ENCODE peak calls at places on chromosomes 2 and 18, in nine cellular contexts. B is RWPE1, Q is heart right ventricle, O is left ventricle myocardium inferior, H is breast epithelium, U is epithelial cell of proximal tubule, L is OCI-LY7, C is A549, A is mammary epithelial cell. N is an unnamed sample.

GRCh38 chr2:65103013-65103720 is 26.7 kb downstream of the RAB1A start:
- DNase-seq in O (no peak), A (no peak), U (no peak), L (no peak), C (no peak), H (no peak), B (no peak), Q (no peak), N (no peak)

GRCh38 chr2:121519732-121520640 is 10.7 kb upstream of the RNU4ATAC start:
- DNase-seq in U (no peak), B (no peak), C (no peak), H (no peak), A (peak; percentile 75), O (no peak), L (no peak), Q (no peak), N (no peak)

GRCh38 chr2:114274957-114275356 is 167.5 kb upstream of the DPP10 start:
- DNase-seq in L (no peak), Q (no peak), O (no peak), H (no peak), C (no peak), A (no peak), B (no peak), U (no peak), N (no peak)

GRCh38 chr18:26190506-26190905 is 35.7 kb upstream of the TAF4B start:
- DNase-seq in A (no peak), O (no peak), L (peak; percentile 94), U (no peak), C (no peak), Q (no peak), H (no peak), B (no peak), N (no peak)

GRCh38 chr2:99682280-99683060 is 192.7 kb upstream of the REV1 start:
- DNase-seq in O (no peak), C (no peak), L (no peak), A (no peak), U (no peak), Q (no peak), B (no peak), H (no peak), N (no peak)

GRCh38 chr2:227456141-227456540 is 15.8 kb upstream of the AGFG1 start:
- DNase-seq in C (no peak), Q (no peak), H (no peak), L (no peak), O (no peak), B (no peak), A (no peak), U (no peak), N (no peak)

GRCh38 chr2:236833501-236834186 is 252.0 kb upstream of the COPS8 start:
- DNase-seq in L (no peak), H (no peak), U (peak; percentile 50), A (peak; percentile 82), O (no peak), C (no peak), Q (no peak), B (peak; percentile 20), N (no peak)

GRCh38 chr2:136058951-136059530 is 58.9 kb downstream of the CXCR4 start:
- DNase-seq in L (peak; percentile 59), Q (no peak), B (no peak), C (no peak), A (no peak), U (no peak), H (no peak), O (no peak), N (no peak)

GRCh38 chr2:174699993-174700766 is 64.1 kb downstream of the CHRNA1 start:
- DNase-seq in B (peak; percentile 58), U (no peak), A (peak; percentile 26), H (no peak), L (peak; percentile 64), Q (no peak), O (no peak), C (peak; percentile 65), N (no peak)

GRCh38 chr2:65096948-65097347 is 33.0 kb downstream of the RAB1A start:
- DNase-seq in U (no peak), O (no peak), C (no peak), A (peak; percentile 6), Q (no peak), L (no peak), H (no peak), B (no peak), N (no peak)

GRCh38 chr2:173851256-173851655 is 113.9 kb downstream of the SP3 start:
- DNase-seq in U (no peak), L (no peak), O (peak; percentile 45), B (no peak), A (no peak), H (no peak), Q (peak; percentile 58), C (no peak), N (no peak)

GRCh38 chr2:134127496-134127895 is 126.4 kb upstream of the MGAT5 start:
- DNase-seq in Q (no peak), C (no peak), O (no peak), H (no peak), B (no peak), U (no peak), L (no peak), A (no peak), N (no peak)

GRCh38 chr2:169258045-169258601 is 104.2 kb downstream of the LRP2 start:
- DNase-seq in L (no peak), Q (no peak), C (no peak), U (no peak), A (no peak), O (no peak), H (no peak), B (no peak), N (no peak)

GRCh38 chr2:169260846-169261245 is 101.5 kb downstream of the LRP2 start:
- DNase-seq in O (no peak), B (no peak), U (no peak), H (no peak), C (no peak), Q (no peak), A (no peak), L (no peak), N (no peak)

GRCh38 chr2:169265581-169265980 is 96.8 kb downstream of the LRP2 start:
- DNase-seq in L (no peak), A (no peak), O (no peak), C (no peak), U (no peak), Q (no peak), B (no peak), H (no peak), N (no peak)

GRCh38 chr2:169259402-169259801 is 102.9 kb downstream of the LRP2 start:
- DNase-seq in Q (no peak), B (no peak), U (no peak), H (no peak), L (no peak), A (no peak), C (no peak), O (no peak), N (no peak)

DNA sequence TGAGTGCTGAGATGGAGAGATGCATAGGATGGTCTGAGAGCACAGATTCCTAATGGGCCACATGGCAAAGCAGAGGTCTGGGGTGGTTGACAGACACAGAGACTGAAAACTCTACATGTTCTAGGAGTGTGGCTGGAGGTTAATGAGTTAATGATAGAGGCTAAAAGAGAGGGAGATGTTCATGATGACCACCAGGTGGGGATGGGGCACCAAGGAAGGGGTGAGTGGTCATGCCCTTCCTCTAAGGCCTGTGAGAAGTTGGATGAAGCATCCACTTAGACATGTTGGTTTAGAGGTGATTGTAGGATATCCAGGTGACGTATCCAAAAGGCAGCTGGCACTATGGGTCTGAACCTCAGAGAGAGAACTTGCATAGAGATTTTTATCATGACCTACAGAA is 102.1 kb downstream of the LRP2 start:
- DNase-seq in O (no peak), Q (no peak), U (no peak), A (no peak), L (no peak), B (no peak), C (no peak), H (no peak), N (no peak)
- TF ChIP-seq CTCF in O (no peak), Q (no peak), U (no peak), A (peak; percentile 5), L (no peak), B (no peak), C (no peak), H (no peak), N (no peak)

DNA sequence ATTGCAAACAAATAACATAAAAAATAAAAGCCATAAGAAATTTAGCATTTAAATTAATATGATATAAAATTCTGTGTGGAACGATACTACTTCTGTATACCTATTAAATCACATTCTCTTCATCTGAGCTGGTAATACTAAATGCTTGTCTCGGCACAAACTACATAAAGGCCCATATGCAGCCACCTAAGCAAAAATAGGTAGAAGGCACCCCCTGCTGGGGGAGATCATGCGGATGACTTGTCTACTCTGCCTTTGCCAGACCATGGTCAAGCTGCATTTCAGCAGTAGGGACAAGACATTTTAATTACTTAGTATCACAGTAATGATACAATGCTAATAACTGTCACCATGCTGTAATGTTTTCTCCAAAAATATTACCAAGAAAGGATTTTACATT is 108.0 kb downstream of the CDH19 start:
- DNase-seq in B (peak; percentile 7), H (no peak), A (peak; percentile 47), L (peak; percentile 1), C (no peak), Q (peak; percentile 14), O (peak; percentile 33), U (no peak), N (peak; percentile 32)
- TF ChIP-seq CTCF in B (peak; percentile 14), H (no peak), A (peak; percentile 75), L (peak; percentile 42), C (peak; percentile 47), Q (peak; percentile 38), O (peak; percentile 61), U (peak; percentile 80), N (peak; percentile 68)

GRCh38 chr2:117613101-117613500 is 201.4 kb upstream of the DDX18 start:
- DNase-seq in U (no peak), O (no peak), B (no peak), L (no peak), Q (no peak), H (no peak), C (no peak), A (no peak), N (no peak)

GRCh38 chr2:117621330-117621729 is 193.2 kb upstream of the DDX18 start:
- DNase-seq in L (no peak), U (no peak), B (no peak), H (no peak), Q (no peak), C (no peak), O (no peak), A (no peak), N (no peak)

GRCh38 chr2:117615106-117615505 is 199.4 kb upstream of the DDX18 start:
- DNase-seq in A (no peak), L (no peak), C (no peak), H (no peak), B (no peak), Q (no peak), O (no peak), U (no peak), N (no peak)

DNA sequence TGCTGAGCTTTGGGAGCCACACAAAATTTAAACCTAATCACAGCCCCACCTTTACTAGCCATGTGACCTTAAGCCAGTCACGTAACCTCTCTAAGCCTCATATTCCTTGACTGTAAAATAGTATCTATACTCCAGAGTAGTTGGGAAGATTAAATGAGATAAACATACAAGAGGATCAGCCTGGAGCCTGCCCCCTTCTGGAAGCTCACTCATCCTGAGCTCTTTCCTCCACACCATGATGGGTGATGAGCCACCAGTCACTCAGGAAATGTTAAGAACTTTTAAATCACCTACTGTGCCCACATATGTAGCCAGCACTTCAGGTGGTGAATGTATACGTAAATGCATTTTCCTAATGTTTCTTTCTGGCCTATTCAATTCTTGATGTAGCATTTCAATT is 195.9 kb upstream of the DDX18 start:
- DNase-seq in L (no peak), C (no peak), A (no peak), H (no peak), U (no peak), B (no peak), O (no peak), Q (no peak), N (no peak)
- TF ChIP-seq CTCF in L (no peak), C (no peak), A (no peak), H (no peak), U (no peak), B (no peak), O (no peak), Q (no peak), N (no peak)

GRCh38 chr18:48295586-48296311 is 113.4 kb downstream of the ZBTB7C start:
- DNase-seq in U (no peak), A (no peak), Q (no peak), H (peak; percentile 15), B (no peak), L (no peak), O (no peak), C (no peak), N (no peak)
- TF ChIP-seq CTCF in U (peak; percentile 50), A (peak; percentile 41), Q (peak; percentile 18), H (no peak), B (no peak), L (no peak), O (peak; percentile 39), C (peak; percentile 6), N (no peak)

N was measured in mesothelial cell of epicardium.